ENCODE peak calls at places on chromosomes 6 and 20, in eight cellular contexts. One of them, this sample, is unnamed.

GRCh38 chr6:152573762-152574161 is 63.4 kb downstream of the SYNE1 start:
- DNase-seq in naive B cell: no peak
- DNase-seq in M059J: peak; percentile 2
- DNase-seq in NCI-H1105 treated with DMSO at 0.1 percent for 48 hours: no peak
- DNase-seq in activated CD8-positive, alpha-beta T cell treated with anti-CD3 and anti-CD28 coated beads for 36 hours: no peak
- DNase-seq in NCI-H774: no peak
- DNase-seq in HT1080: no peak
- DNase-seq in Ammon's horn: no peak
- DNase-seq in this sample: no peak

GRCh38 chr6:89948876-89949275 is 54.6 kb downstream of the GJA10 start:
- DNase-seq in NCI-H774: no peak
- DNase-seq in naive B cell: no peak
- DNase-seq in M059J: peak; percentile 33
- DNase-seq in activated CD8-positive, alpha-beta T cell treated with anti-CD3 and anti-CD28 coated beads for 36 hours: no peak
- DNase-seq in NCI-H1105 treated with DMSO at 0.1 percent for 48 hours: no peak
- DNase-seq in HT1080: no peak
- DNase-seq in Ammon's horn: no peak
- DNase-seq in this sample: no peak

GRCh38 chr6:44260451-44261297 is 3.3 kb upstream of the SLC35B2 start:
- DNase-seq in NCI-H774: no peak
- DNase-seq in activated CD8-positive, alpha-beta T cell treated with anti-CD3 and anti-CD28 coated beads for 36 hours: no peak
- DNase-seq in NCI-H1105 treated with DMSO at 0.1 percent for 48 hours: no peak
- DNase-seq in Ammon's horn: no peak
- DNase-seq in M059J: no peak
- DNase-seq in naive B cell: peak; percentile 71
- DNase-seq in HT1080: no peak
- DNase-seq in this sample: peak; percentile 55

GRCh38 chr6:153367006-153367405 is 235.9 kb upstream of the RGS17 start:
- DNase-seq in HT1080: no peak
- DNase-seq in NCI-H1105 treated with DMSO at 0.1 percent for 48 hours: no peak
- DNase-seq in activated CD8-positive, alpha-beta T cell treated with anti-CD3 and anti-CD28 coated beads for 36 hours: no peak
- DNase-seq in Ammon's horn: no peak
- DNase-seq in M059J: no peak
- DNase-seq in NCI-H774: no peak
- DNase-seq in naive B cell: no peak
- DNase-seq in this sample: no peak

GRCh38 chr6:108798672-108799355 is 49.4 kb upstream of the ARMC2 start:
- DNase-seq in M059J: no peak
- DNase-seq in HT1080: no peak
- DNase-seq in NCI-H1105 treated with DMSO at 0.1 percent for 48 hours: no peak
- DNase-seq in naive B cell: no peak
- DNase-seq in Ammon's horn: peak; percentile 42
- DNase-seq in activated CD8-positive, alpha-beta T cell treated with anti-CD3 and anti-CD28 coated beads for 36 hours: peak; percentile 79
- DNase-seq in NCI-H774: no peak
- DNase-seq in this sample: no peak

GRCh38 chr6:53300656-53301551 is 47.8 kb downstream of the ELOVL5 start:
- DNase-seq in M059J: peak; percentile 93
- DNase-seq in Ammon's horn: peak; percentile 85
- DNase-seq in activated CD8-positive, alpha-beta T cell treated with anti-CD3 and anti-CD28 coated beads for 36 hours: peak; percentile 38
- DNase-seq in NCI-H774: no peak
- DNase-seq in NCI-H1105 treated with DMSO at 0.1 percent for 48 hours: no peak
- DNase-seq in naive B cell: no peak
- DNase-seq in HT1080: peak; percentile 58
- DNase-seq in this sample: no peak

GRCh38 chr6:26055670-26056582 is 31.3 kb upstream of the HFE start:
- DNase-seq in NCI-H774: peak; percentile 79
- DNase-seq in NCI-H1105 treated with DMSO at 0.1 percent for 48 hours: peak; percentile 91
- DNase-seq in naive B cell: peak; percentile 84
- DNase-seq in M059J: peak; percentile 94
- DNase-seq in activated CD8-positive, alpha-beta T cell treated with anti-CD3 and anti-CD28 coated beads for 36 hours: peak; percentile 90
- DNase-seq in Ammon's horn: peak; percentile 94
- DNase-seq in HT1080: peak; percentile 95
- DNase-seq in this sample: peak; percentile 97

GRCh38 chr20:22402550-22402949 is 181.8 kb downstream of the FOXA2 start:
- DNase-seq in Ammon's horn: no peak
- DNase-seq in M059J: no peak
- DNase-seq in activated CD8-positive, alpha-beta T cell treated with anti-CD3 and anti-CD28 coated beads for 36 hours: no peak
- DNase-seq in naive B cell: no peak
- DNase-seq in NCI-H774: peak; percentile 39
- DNase-seq in HT1080: no peak
- DNase-seq in NCI-H1105 treated with DMSO at 0.1 percent for 48 hours: peak; percentile 39
- DNase-seq in this sample: no peak

GRCh38 chr6:167860546-167861226 is 34.0 kb downstream of the AFDN start:
- DNase-seq in activated CD8-positive, alpha-beta T cell treated with anti-CD3 and anti-CD28 coated beads for 36 hours: no peak
- DNase-seq in NCI-H1105 treated with DMSO at 0.1 percent for 48 hours: no peak
- DNase-seq in HT1080: no peak
- DNase-seq in Ammon's horn: no peak
- DNase-seq in M059J: no peak
- DNase-seq in NCI-H774: no peak
- DNase-seq in naive B cell: no peak
- DNase-seq in this sample: no peak

GRCh38 chr20:49682278-49682677 is 31.4 kb downstream of the B4GALT5 start:
- DNase-seq in activated CD8-positive, alpha-beta T cell treated with anti-CD3 and anti-CD28 coated beads for 36 hours: no peak
- DNase-seq in NCI-H1105 treated with DMSO at 0.1 percent for 48 hours: no peak
- DNase-seq in NCI-H774: no peak
- DNase-seq in naive B cell: no peak
- DNase-seq in Ammon's horn: no peak
- DNase-seq in HT1080: no peak
- DNase-seq in M059J: no peak
- DNase-seq in this sample: no peak

GRCh38 chr20:63312690-63313348 is 19.8 kb downstream of the COL20A1 start:
- DNase-seq in M059J: no peak
- DNase-seq in activated CD8-positive, alpha-beta T cell treated with anti-CD3 and anti-CD28 coated beads for 36 hours: no peak
- DNase-seq in NCI-H1105 treated with DMSO at 0.1 percent for 48 hours: no peak
- DNase-seq in naive B cell: no peak
- DNase-seq in NCI-H774: no peak
- DNase-seq in Ammon's horn: peak; percentile 26
- DNase-seq in HT1080: no peak
- DNase-seq in this sample: no peak

GRCh38 chr20:46681032-46681854 is 8.0 kb downstream of the TP53RK start:
- DNase-seq in activated CD8-positive, alpha-beta T cell treated with anti-CD3 and anti-CD28 coated beads for 36 hours: peak; percentile 87
- DNase-seq in Ammon's horn: peak; percentile 68
- DNase-seq in M059J: peak; percentile 58
- DNase-seq in NCI-H774: peak; percentile 52
- DNase-seq in HT1080: peak; percentile 17
- DNase-seq in NCI-H1105 treated with DMSO at 0.1 percent for 48 hours: peak; percentile 63
- DNase-seq in naive B cell: peak; percentile 51
- DNase-seq in this sample: no peak

GRCh38 chr20:44582321-44583025 is at the start of gene PKIG:
- DNase-seq in NCI-H774: no peak
- DNase-seq in NCI-H1105 treated with DMSO at 0.1 percent for 48 hours: no peak
- DNase-seq in activated CD8-positive, alpha-beta T cell treated with anti-CD3 and anti-CD28 coated beads for 36 hours: no peak
- DNase-seq in naive B cell: no peak
- DNase-seq in HT1080: peak; percentile 82
- DNase-seq in M059J: peak; percentile 91
- DNase-seq in Ammon's horn: no peak
- DNase-seq in this sample: no peak

GRCh38 chr6:99816795-99817194 is 177.2 kb downstream of the MCHR2 start:
- DNase-seq in naive B cell: no peak
- DNase-seq in Ammon's horn: no peak
- DNase-seq in activated CD8-positive, alpha-beta T cell treated with anti-CD3 and anti-CD28 coated beads for 36 hours: no peak
- DNase-seq in NCI-H774: no peak
- DNase-seq in M059J: no peak
- DNase-seq in HT1080: no peak
- DNase-seq in NCI-H1105 treated with DMSO at 0.1 percent for 48 hours: no peak
- DNase-seq in this sample: no peak

GRCh38 chr6:129162605-129163004 is 279.7 kb downstream of the LAMA2 start:
- DNase-seq in NCI-H1105 treated with DMSO at 0.1 percent for 48 hours: no peak
- DNase-seq in naive B cell: no peak
- DNase-seq in Ammon's horn: no peak
- DNase-seq in activated CD8-positive, alpha-beta T cell treated with anti-CD3 and anti-CD28 coated beads for 36 hours: no peak
- DNase-seq in NCI-H774: no peak
- DNase-seq in HT1080: no peak
- DNase-seq in M059J: no peak
- DNase-seq in this sample: no peak